ENCODE peak calls at places on chromosomes 5 and 9, in seven cellular contexts. F, R, X, U, J, I and V are unnamed samples.

GRCh38 chr5:88940712-88941111 is 57.7 kb upstream of the MEF2C start:
- DNase-seq in F (no peak), J (no peak), U (no peak), I (no peak), R (no peak), X (no peak), V (no peak)

GRCh38 chr9:113220467-113221002 is 542 bp downstream of the FKBP15 start:
- DNase-seq in F (peak), R (no peak), U (no peak), X (no peak), J (no peak), I (no peak), V (no peak)

GRCh38 chr9:89436963-89437625 is 60.8 kb downstream of the SEMA4D start:
- DNase-seq in R (peak), X (no peak), U (no peak), F (peak), J (no peak), I (no peak), V (no peak)

GRCh38 chr9:89375181-89375760 is 57.0 kb downstream of the SECISBP2 start:
- DNase-seq in R (no peak), F (no peak), J (no peak), X (no peak), U (no peak), I (peak), V (no peak)

GRCh38 chr5:87829214-87829551 is 416.5 kb upstream of the CCNH start:
- DNase-seq in X (peak), J (peak), U (no peak), F (peak), I (peak), R (no peak), V (no peak)

GRCh38 chr9:107177857-107178256 is 105.2 kb upstream of the RAD23B start:
- DNase-seq in I (no peak), R (no peak), J (no peak), U (no peak), F (peak), X (no peak), V (no peak)

GRCh38 chr9:134544388-134545212 is 97.0 kb upstream of the COL5A1 start:
- DNase-seq in R (no peak), F (no peak), I (peak), U (peak), X (peak), J (no peak), V (no peak)

GRCh38 chr9:138052635-138053320 is 175.2 kb downstream of the CACNA1B start:
- DNase-seq in J (no peak), F (no peak), U (no peak), R (no peak), X (peak), I (no peak), V (no peak)

GRCh38 chr9:37210737-37211523 is 90.6 kb downstream of the ZCCHC7 start:
- DNase-seq in F (no peak), R (no peak), U (no peak), I (no peak), J (no peak), X (no peak), V (no peak)

GRCh38 chr5:103450333-103451061 is 112.1 kb downstream of the NUDT12 start:
- DNase-seq in F (peak), J (no peak), U (no peak), X (no peak), R (no peak), I (peak), V (no peak)

GRCh38 chr9:129007766-129008468 is 20.2 kb downstream of the SH3GLB2 start:
- DNase-seq in J (no peak), I (no peak), U (no peak), X (no peak), R (no peak), F (peak), V (no peak)

GRCh38 chr9:130920233-130920632 is 18.8 kb downstream of the FIBCD1 start:
- DNase-seq in U (no peak), F (no peak), I (no peak), J (no peak), R (no peak), X (no peak), V (no peak)

GRCh38 chr9:15642369-15642962 is 89.6 kb downstream of the CCDC171 start:
- DNase-seq in F (peak), I (peak), U (no peak), J (no peak), R (no peak), X (no peak), V (no peak)

GRCh38 chr9:101027246-101027645 is 1.3 kb upstream of the PLPPR1 start:
- DNase-seq in U (no peak), J (no peak), R (no peak), X (no peak), F (no peak), I (no peak), V (no peak)

GRCh38 chr5:150517272-150518152 is 9.6 kb downstream of the NDST1 start:
- DNase-seq in R (no peak), U (no peak), F (peak), I (peak), X (no peak), J (peak), V (no peak)

GRCh38 chr5:34534237-34535108 is 121.7 kb upstream of the RAI14 start:
- DNase-seq in I (peak), X (no peak), F (peak), R (no peak), U (no peak), J (no peak), V (no peak)

GRCh38 chr5:16137177-16137576 is 42.4 kb downstream of the MARCHF11 start:
- DNase-seq in R (no peak), J (no peak), U (no peak), F (no peak), X (no peak), I (no peak), V (no peak)

GRCh38 chr9:87970602-87971001 is 3.7 kb downstream of the CDK20 start:
- DNase-seq in J (no peak), F (no peak), X (no peak), I (no peak), R (no peak), U (no peak), V (no peak)

DNA sequence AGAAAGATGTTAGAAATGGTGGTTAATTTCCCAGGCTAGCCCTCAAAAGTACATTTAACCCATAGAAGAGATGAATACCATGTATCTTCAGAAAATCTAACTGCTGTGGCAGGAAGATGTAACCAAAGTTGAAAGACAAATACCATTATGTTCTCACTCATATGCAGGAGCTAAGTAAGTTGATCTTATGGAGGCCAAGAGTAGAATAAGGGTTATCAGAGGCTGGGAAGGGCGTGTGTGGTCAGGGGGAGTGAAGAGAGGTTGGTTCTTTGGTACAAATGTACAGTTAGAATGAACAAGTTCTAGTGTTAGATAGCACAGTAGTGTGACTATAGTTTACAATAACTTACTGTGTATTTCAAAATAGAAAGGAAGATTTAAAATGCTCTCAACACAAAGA is 61.7 kb downstream of the CDC14B start:
- DNase-seq in R (no peak), J (no peak), U (no peak), X (no peak), F (no peak), I (no peak), V (no peak)
- TF ChIP-seq CTCF in R (no peak), J (no peak), U (no peak), X (no peak), F (no peak), I (no peak), V (no peak)

DNA sequence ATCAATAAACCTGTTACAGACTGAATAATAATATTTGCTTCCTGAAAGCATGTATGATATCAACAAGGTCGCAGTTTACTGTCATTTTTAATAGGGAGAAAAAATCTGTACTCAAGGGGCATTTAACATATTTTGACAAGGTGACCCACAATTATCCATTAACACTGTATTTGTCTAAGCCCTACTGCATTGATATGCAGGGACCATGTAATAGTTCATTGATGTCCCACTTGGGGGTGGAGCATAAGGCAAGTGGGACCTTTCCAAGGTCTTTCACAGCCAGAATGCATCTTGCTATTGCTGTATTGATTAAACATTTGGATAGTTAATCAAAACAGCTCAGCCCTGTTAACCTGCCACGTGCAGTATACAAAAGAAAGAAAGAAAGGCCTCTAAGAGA is 502.0 kb downstream of the NR2F1-AS1 start:
- DNase-seq in I (no peak), X (no peak), U (no peak), J (no peak), F (no peak), R (no peak), V (no peak)
- TF ChIP-seq CTCF in I (no peak), X (no peak), U (no peak), J (no peak), F (no peak), R (no peak), V (no peak)

DNA sequence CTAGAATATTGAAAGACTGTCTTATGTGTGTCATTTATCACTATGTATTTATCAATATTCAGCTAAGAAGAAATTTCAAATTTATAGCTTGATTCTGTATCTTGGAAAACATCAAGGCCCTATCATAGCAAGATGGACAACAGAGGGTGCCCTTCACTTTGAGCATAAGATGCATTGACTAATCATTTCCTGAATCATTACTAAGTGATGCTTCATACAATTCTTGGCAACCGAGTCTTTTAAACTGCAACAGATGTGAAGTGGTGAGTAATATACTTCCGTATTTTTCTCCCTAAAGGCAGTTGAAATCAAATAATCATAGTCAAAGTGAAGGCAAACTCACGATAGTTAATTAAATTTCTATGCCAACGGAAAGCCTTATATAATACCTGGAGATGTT is 318.6 kb upstream of the RGMB start:
- DNase-seq in I (peak), U (no peak), F (peak), J (no peak), X (no peak), R (no peak), V (no peak)
- TF ChIP-seq CTCF in I (peak), U (no peak), F (peak), J (no peak), X (no peak), R (no peak), V (no peak)

GRCh38 chr5:7534505-7534904 is 138.6 kb downstream of the ADCY2 start:
- DNase-seq in I (no peak), U (no peak), R (no peak), X (no peak), J (no peak), F (no peak), V (no peak)
- TF ChIP-seq CTCF in I (no peak), U (no peak), R (no peak), X (no peak), J (no peak), F (no peak), V (no peak)